ENCODE peak calls at places on chromosomes 5 and 9, in five cellular contexts. T is mesenchymal stem cell, L is right lobe of liver, Q is mucosa of descending colon, Z is upper lobe of right lung. B is an unnamed sample.

GRCh38 chr9:1709347-1709746 is 305.8 kb upstream of the SMARCA2 start:
- DNase-seq in Z (no peak), Q (no peak), T (no peak), L (no peak), B (no peak)

GRCh38 chr5:1511651-1512540 is 11.9 kb downstream of the LPCAT1 start:
- DNase-seq in L (peak; percentile 21), Q (peak; percentile 24), Z (peak; percentile 66), T (peak; percentile 57), B (peak; percentile 63)

GRCh38 chr5:160921714-160922285 is 69.8 kb upstream of the ATP10B start:
- DNase-seq in T (no peak), L (no peak), Q (no peak), Z (no peak), B (no peak)

GRCh38 chr5:54831233-54831632 is 154.2 kb downstream of the ESM1 start:
- DNase-seq in Q (no peak), Z (no peak), T (no peak), L (no peak), B (no peak)

GRCh38 chr9:98598861-98599260 is 109.9 kb downstream of the GABBR2 start:
- DNase-seq in Q (no peak), L (no peak), Z (no peak), T (no peak), B (no peak)

GRCh38 chr9:91346644-91347043 is 15.1 kb downstream of the AUH start:
- DNase-seq in Q (no peak), L (no peak), T (peak; percentile 42), Z (no peak), B (no peak)

GRCh38 chr9:111274737-111275136 is 55.3 kb downstream of the OR2K2 start:
- DNase-seq in Z (no peak), L (no peak), Q (no peak), T (no peak), B (no peak)

GRCh38 chr5:16529319-16529718 is 63.7 kb upstream of the ZNF622 start:
- DNase-seq in L (no peak), Z (no peak), T (no peak), Q (no peak), B (no peak)

GRCh38 chr5:107565791-107566536 is 104.8 kb downstream of the EFNA5 start:
- DNase-seq in Q (no peak), Z (no peak), L (peak; percentile 20), T (no peak), B (no peak)

GRCh38 chr5:95613514-95613913 is 6.4 kb upstream of the GPR150 start:
- DNase-seq in T (no peak), Q (no peak), L (no peak), Z (no peak), B (no peak)

GRCh38 chr5:134541736-134542376 is 16.4 kb downstream of the JADE2 start:
- DNase-seq in Z (peak; percentile 75), L (no peak), T (peak; percentile 56), Q (peak; percentile 39), B (peak; percentile 68)

GRCh38 chr5:150309101-150309897 is 6.6 kb upstream of the ARSI start:
- DNase-seq in T (no peak), Q (no peak), L (no peak), Z (no peak), B (no peak)

GRCh38 chr5:111975133-111975532 is 218.1 kb upstream of the NREP start:
- DNase-seq in Z (no peak), Q (no peak), L (no peak), T (no peak), B (no peak)

GRCh38 chr9:89954229-89954628 is 349.4 kb downstream of the GADD45G start:
- DNase-seq in L (no peak), T (no peak), Z (no peak), Q (no peak), B (no peak)

GRCh38 chr9:120916573-120916972 is 10.0 kb downstream of the TRAF1 start:
- DNase-seq in T (peak; percentile 51), L (peak; percentile 39), Q (no peak), Z (no peak), B (no peak)

GRCh38 chr9:70031141-70031545 is 12.5 kb upstream of the MAMDC2 start:
- DNase-seq in Q (no peak), Z (no peak), T (peak; percentile 24), L (no peak), B (no peak)

GRCh38 chr9:132638240-132638639 is 31.5 kb downstream of the DDX31 start:
- DNase-seq in Z (no peak), Q (no peak), L (no peak), T (no peak), B (no peak)

GRCh38 chr5:92962752-92963151 is 618.3 kb downstream of the NR2F1-AS1 start:
- DNase-seq in Z (no peak), Q (no peak), L (no peak), T (peak; percentile 33), B (no peak)

GRCh38 chr9:90085633-90086032 is 480.8 kb downstream of the GADD45G start:
- DNase-seq in L (no peak), Q (no peak), Z (no peak), T (no peak), B (no peak)

GRCh38 chr9:36888551-36888950 is 145.5 kb downstream of the PAX5 start:
- DNase-seq in T (no peak), Z (peak; percentile 52), L (peak; percentile 5), Q (no peak), B (peak; percentile 39)

GRCh38 chr9:127853312-127854168 is 918 bp downstream of the ENG start:
- DNase-seq in Z (no peak), Q (no peak), T (peak; percentile 68), L (no peak), B (no peak)

GRCh38 chr5:32151198-32151597 is 22.9 kb downstream of the GOLPH3 start:
- DNase-seq in T (no peak), Q (no peak), L (no peak), Z (no peak), B (no peak)
- H3K4me1 ChIP-seq in T (no peaks in the 10 kb centered on the region), Q (peaks cover 9% of the 10 kb centered on the region), L (no peaks in the 10 kb centered on the region), Z (peaks cover 41% of the 10 kb centered on the region), B (peaks cover 24% of the 10 kb centered on the region)

DNA sequence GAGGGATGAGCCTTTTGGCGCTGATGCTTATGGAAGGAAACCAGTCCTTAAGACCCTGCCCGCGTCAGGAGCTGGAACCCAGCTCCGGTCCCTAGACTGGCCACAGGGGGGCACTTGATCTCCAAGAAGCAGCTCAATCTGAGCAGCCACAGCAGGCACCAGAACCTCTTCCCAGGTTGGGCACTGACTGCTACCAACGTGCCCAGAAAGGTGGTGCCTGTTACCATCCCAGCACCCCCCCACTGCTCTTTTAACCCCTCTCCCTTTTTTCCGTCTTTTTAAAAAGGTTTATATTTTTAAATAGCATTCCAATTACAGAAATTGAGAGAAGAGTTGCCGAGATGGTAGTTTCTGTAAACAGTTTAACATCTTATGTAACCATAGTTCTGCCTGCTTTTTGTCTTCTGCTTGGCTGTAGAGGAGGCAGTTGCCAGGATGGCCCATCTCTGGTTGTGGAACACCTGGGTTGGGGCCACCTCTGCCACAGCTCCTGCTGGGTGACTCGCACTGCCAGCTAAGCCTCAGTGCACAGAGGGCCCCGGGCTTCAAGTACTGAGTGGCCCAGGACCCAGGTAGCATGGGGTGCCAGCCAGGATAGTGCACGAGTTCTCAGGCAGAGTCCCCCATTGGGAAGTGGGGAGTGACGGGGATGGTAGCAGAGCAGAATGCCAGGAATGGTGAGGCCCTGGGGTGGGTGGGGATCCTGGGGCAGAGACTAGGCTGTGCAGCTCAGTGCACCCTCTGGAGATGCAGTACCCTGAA is 62.8 kb downstream of the PFDN1 start:
- DNase-seq in T (peak; percentile 72), Z (peak; percentile 78), L (peak; percentile 57), Q (peak; percentile 74), B (peak; percentile 77)
- H3K4me1 ChIP-seq in T (peaks cover 24% of the 10 kb centered on the region), Z (peaks cover 44% of the 10 kb centered on the region), L (peaks cover 3% of the 10 kb centered on the region), Q (peaks cover 35% of the 10 kb centered on the region), B (peaks cover 24% of the 10 kb centered on the region)

GRCh38 chr5:102796014-102796413 is 40.9 kb downstream of the PAM start:
- DNase-seq in Q (no peak), T (no peak), Z (no peak), L (no peak), B (no peak)

GRCh38 chr5:102792705-102793104 is 37.6 kb downstream of the PAM start:
- DNase-seq in Q (no peak), Z (no peak), L (no peak), T (no peak), B (no peak)

GRCh38 chr5:102794677-102795331 is 39.7 kb downstream of the PAM start:
- DNase-seq in T (no peak), L (no peak), Z (no peak), Q (no peak), B (no peak)

GRCh38 chr5:102795546-102795945 is 40.4 kb downstream of the PAM start:
- DNase-seq in T (no peak), Q (no peak), Z (no peak), L (no peak), B (no peak)

DNA sequence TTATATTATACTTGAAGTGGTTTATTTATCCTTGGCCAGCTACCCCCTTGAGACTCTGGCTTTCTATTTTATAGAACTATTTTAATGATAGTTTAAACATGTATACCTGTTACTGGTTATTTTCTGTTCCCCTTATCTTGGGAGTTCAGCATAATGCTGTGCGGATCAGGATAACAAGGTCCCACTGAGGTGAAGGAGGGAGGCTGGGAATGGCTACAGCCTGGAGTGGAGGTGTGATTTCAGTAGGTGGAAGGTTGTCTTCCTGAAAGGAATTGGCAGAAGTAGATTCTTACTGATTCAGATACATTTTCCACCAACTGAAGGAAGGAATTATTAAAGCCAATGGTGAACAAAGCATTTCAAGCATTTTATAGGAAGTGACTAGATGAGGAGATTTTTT is 38.9 kb downstream of the PAM start:
- DNase-seq in L (no peak), Q (no peak), T (no peak), Z (no peak), B (no peak)
- H3K4me1 ChIP-seq in L (no peaks in the 10 kb centered on the region), Q (no peaks in the 10 kb centered on the region), T (peaks cover 4% of the 10 kb centered on the region), Z (peaks cover 13% of the 10 kb centered on the region), B (peaks cover 7% of the 10 kb centered on the region)

DNA sequence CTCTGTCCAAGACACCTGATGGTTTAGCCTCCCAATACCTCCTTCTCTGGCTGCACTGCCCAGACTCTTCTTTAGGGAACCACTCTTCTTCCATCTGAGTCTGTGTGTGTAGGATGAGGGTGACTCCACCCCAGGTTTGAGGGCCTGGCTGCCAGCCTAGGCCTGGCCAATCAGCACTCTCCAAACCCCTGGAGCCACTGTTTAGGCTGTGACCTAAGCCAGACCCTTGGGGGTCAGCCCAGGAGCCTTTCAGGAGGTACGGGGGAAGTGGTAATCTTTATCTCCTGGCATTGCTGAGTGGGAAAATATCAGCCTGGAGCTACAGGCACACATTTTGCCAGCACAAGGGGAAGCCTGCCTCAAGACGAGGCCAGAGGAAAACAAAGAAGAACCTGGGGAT is 6.2 kb upstream of the ERGIC1 start:
- DNase-seq in L (no peak), Z (no peak), T (no peak), Q (no peak), B (no peak)
- H3K4me1 ChIP-seq in L (no peaks in the 10 kb centered on the region), Z (no peaks in the 10 kb centered on the region), T (peaks cover 3% of the 10 kb centered on the region), Q (no peaks in the 10 kb centered on the region), B (no peaks in the 10 kb centered on the region)

GRCh38 chr9:134423166-134423565 is 96.9 kb downstream of the RXRA start:
- DNase-seq in Q (no peak), T (no peak), L (no peak), Z (no peak), B (no peak)
- H3K4me1 ChIP-seq in Q (peaks cover 19% of the 10 kb centered on the region), T (peaks cover 24% of the 10 kb centered on the region), L (no peaks in the 10 kb centered on the region), Z (peaks cover 5% of the 10 kb centered on the region), B (no peaks in the 10 kb centered on the region)

B was measured in pancreas.